ENCODE peak calls at places on chromosomes 11 and 22, in four cellular contexts. F, W, D and M are unnamed samples.

GRCh38 chr22:22394589-22394988 is 114.0 kb downstream of the ZNF280B start:
- DNase-seq in D (no peak), W (no peak), F (no peak), M (no peak)

GRCh38 chr11:47056261-47056915 is 119.8 kb downstream of the CSTPP1 start:
- DNase-seq in F (no peak), D (no peak), W (no peak), M (no peak)

GRCh38 chr11:61041755-61042518 is 60.4 kb upstream of the CD5 start:
- DNase-seq in W (no peak), D (peak), F (peak), M (peak)

GRCh38 chr11:10398525-10398924 is 56.5 kb upstream of the AMPD3 start:
- DNase-seq in F (no peak), W (peak), D (no peak), M (no peak)

GRCh38 chr11:125300791-125301218 is 136.3 kb downstream of the PKNOX2 start:
- DNase-seq in F (no peak), W (peak), D (no peak), M (peak)

GRCh38 chr11:64339754-64340408 is at the start of gene CCDC88B:
- DNase-seq in F (peak), D (no peak), W (peak), M (no peak)

GRCh38 chr22:21939392-21940319 is 13.0 kb downstream of the PPM1F start:
- DNase-seq in F (no peak), D (no peak), W (no peak), M (no peak)

GRCh38 chr11:11149671-11150459 is 203.2 kb downstream of the CSNK2A3 start:
- DNase-seq in W (no peak), D (no peak), F (peak), M (no peak)

GRCh38 chr11:69298778-69299461 is 5.0 kb downstream of the MYEOV start:
- DNase-seq in D (no peak), W (no peak), F (no peak), M (peak)

GRCh38 chr11:83102806-83103205 is 31.1 kb upstream of the RAB30 start:
- DNase-seq in D (no peak), F (no peak), W (no peak), M (no peak)

GRCh38 chr22:38454361-38455062 is 487 bp downstream of the KCNJ4 start:
- DNase-seq in D (no peak), W (peak), F (peak), M (peak)

GRCh38 chr11:100816823-100817222 is 129.7 kb downstream of the ARHGAP42 start:
- DNase-seq in F (no peak), W (no peak), D (no peak), M (no peak)

GRCh38 chr11:33721291-33721840 is 14.9 kb downstream of the CD59 start:
- DNase-seq in W (no peak), D (no peak), F (no peak), M (no peak)

GRCh38 chr22:29134448-29134847 is 61.6 kb downstream of the KREMEN1 start:
- DNase-seq in W (no peak), D (no peak), F (no peak), M (no peak)

GRCh38 chr11:23403210-23404185 is 543.2 kb upstream of the CCDC179 start:
- DNase-seq in F (no peak), W (no peak), D (no peak), M (no peak)

GRCh38 chr11:116930177-116930576 is 92.8 kb upstream of the APOA1 start:
- DNase-seq in W (no peak), D (no peak), F (peak), M (no peak)

GRCh38 chr11:18698341-18699268 is at the start of gene TMEM86A:
- DNase-seq in F (peak), W (peak), D (no peak), M (peak)

GRCh38 chr11:70502677-70503076 is 104.3 kb downstream of the CTTN start:
- DNase-seq in W (no peak), D (no peak), F (no peak), M (no peak)

GRCh38 chr11:129814244-129814992 is 1.2 kb upstream of the TMEM45B start:
- DNase-seq in D (no peak), W (no peak), F (peak), M (no peak)

GRCh38 chr22:41936894-41937169 is 10.1 kb downstream of the CENPM start:
- DNase-seq in D (no peak), F (no peak), W (no peak), M (no peak)